ENCODE peak calls at places on chromosomes 16 and 17, in nine cellular contexts. One of them, this sample, is unnamed.

GRCh38 chr16:3009568-3010390 is 2.9 kb upstream of the CLDN9 start:
- DNase-seq in suprapubic skin: no peak
- DNase-seq in NCI-H2081: no peak
- DNase-seq in left cardiac atrium: no peak
- DNase-seq in NCI-H2107: no peak
- DNase-seq in HS-5: no peak
- DNase-seq in Daoy: no peak
- DNase-seq in HT-29: peak
- DNase-seq in progenitor cell of endocrine pancreas: peak
- DNase-seq in this sample: no peak

GRCh38 chr16:88782454-88783390 is 2.3 kb downstream of the PIEZO1 start:
- DNase-seq in suprapubic skin: no peak
- DNase-seq in NCI-H2081: no peak
- DNase-seq in left cardiac atrium: peak
- DNase-seq in NCI-H2107: no peak
- DNase-seq in HS-5: peak
- DNase-seq in Daoy: peak
- DNase-seq in HT-29: no peak
- DNase-seq in progenitor cell of endocrine pancreas: no peak
- DNase-seq in this sample: no peak

GRCh38 chr17:45809484-45809883 is 25.4 kb downstream of the CRHR1 start:
- DNase-seq in suprapubic skin: no peak
- DNase-seq in NCI-H2081: peak
- DNase-seq in left cardiac atrium: no peak
- DNase-seq in NCI-H2107: no peak
- DNase-seq in HS-5: no peak
- DNase-seq in Daoy: no peak
- DNase-seq in HT-29: no peak
- DNase-seq in progenitor cell of endocrine pancreas: no peak
- DNase-seq in this sample: no peak

GRCh38 chr17:19766421-19767270 is 18.5 kb upstream of the ALDH3A1 start:
- DNase-seq in suprapubic skin: peak
- DNase-seq in NCI-H2081: peak
- DNase-seq in left cardiac atrium: peak
- DNase-seq in NCI-H2107: no peak
- DNase-seq in HS-5: no peak
- DNase-seq in Daoy: peak
- DNase-seq in HT-29: peak
- DNase-seq in progenitor cell of endocrine pancreas: peak
- DNase-seq in this sample: peak

GRCh38 chr17:48254896-48255295 is 147.3 kb downstream of the SNX11 start:
- DNase-seq in suprapubic skin: no peak
- DNase-seq in NCI-H2081: no peak
- DNase-seq in left cardiac atrium: no peak
- DNase-seq in NCI-H2107: no peak
- DNase-seq in HS-5: no peak
- DNase-seq in Daoy: no peak
- DNase-seq in HT-29: no peak
- DNase-seq in progenitor cell of endocrine pancreas: no peak
- DNase-seq in this sample: no peak

GRCh38 chr17:82492647-82493516 is 26.6 kb upstream of the FOXK2 start:
- DNase-seq in suprapubic skin: no peak
- DNase-seq in NCI-H2081: no peak
- DNase-seq in left cardiac atrium: no peak
- DNase-seq in NCI-H2107: no peak
- DNase-seq in HS-5: peak
- DNase-seq in Daoy: peak
- DNase-seq in HT-29: no peak
- DNase-seq in progenitor cell of endocrine pancreas: no peak
- DNase-seq in this sample: no peak

GRCh38 chr17:68382582-68383085 is 74.7 kb downstream of the WIPI1 start:
- DNase-seq in suprapubic skin: no peak
- DNase-seq in NCI-H2081: no peak
- DNase-seq in left cardiac atrium: no peak
- DNase-seq in NCI-H2107: no peak
- DNase-seq in HS-5: no peak
- DNase-seq in Daoy: no peak
- DNase-seq in HT-29: peak
- DNase-seq in progenitor cell of endocrine pancreas: no peak
- DNase-seq in this sample: no peak

GRCh38 chr17:29561541-29562517 is 5.0 kb downstream of the ABHD15 start:
- DNase-seq in suprapubic skin: peak
- DNase-seq in NCI-H2081: no peak
- DNase-seq in left cardiac atrium: no peak
- DNase-seq in NCI-H2107: no peak
- DNase-seq in HS-5: no peak
- DNase-seq in Daoy: no peak
- DNase-seq in HT-29: no peak
- DNase-seq in progenitor cell of endocrine pancreas: no peak
- DNase-seq in this sample: no peak

GRCh38 chr17:2289878-2290478 is 13.6 kb downstream of the SMG6 start:
- DNase-seq in suprapubic skin: no peak
- DNase-seq in NCI-H2081: no peak
- DNase-seq in left cardiac atrium: no peak
- DNase-seq in NCI-H2107: no peak
- DNase-seq in HS-5: no peak
- DNase-seq in Daoy: no peak
- DNase-seq in HT-29: no peak
- DNase-seq in progenitor cell of endocrine pancreas: no peak
- DNase-seq in this sample: no peak

GRCh38 chr17:29212681-29213121 is 32.5 kb upstream of the MYO18A start:
- DNase-seq in suprapubic skin: no peak
- DNase-seq in NCI-H2081: no peak
- DNase-seq in left cardiac atrium: no peak
- DNase-seq in NCI-H2107: no peak
- DNase-seq in HS-5: peak
- DNase-seq in Daoy: no peak
- DNase-seq in HT-29: no peak
- DNase-seq in progenitor cell of endocrine pancreas: no peak
- DNase-seq in this sample: no peak

GRCh38 chr16:49456763-49457162 is 83.2 kb downstream of the C16orf78 start:
- DNase-seq in suprapubic skin: no peak
- DNase-seq in NCI-H2081: no peak
- DNase-seq in left cardiac atrium: no peak
- DNase-seq in NCI-H2107: no peak
- DNase-seq in HS-5: no peak
- DNase-seq in Daoy: no peak
- DNase-seq in HT-29: no peak
- DNase-seq in progenitor cell of endocrine pancreas: no peak
- DNase-seq in this sample: no peak

GRCh38 chr17:69579961-69580677 is 165.6 kb downstream of the MAP2K6 start:
- DNase-seq in suprapubic skin: no peak
- DNase-seq in NCI-H2081: no peak
- DNase-seq in left cardiac atrium: no peak
- DNase-seq in NCI-H2107: no peak
- DNase-seq in HS-5: no peak
- DNase-seq in Daoy: no peak
- DNase-seq in HT-29: no peak
- DNase-seq in progenitor cell of endocrine pancreas: no peak
- DNase-seq in this sample: no peak

GRCh38 chr16:66487580-66488235 is 60.6 kb downstream of the BEAN1 start:
- DNase-seq in suprapubic skin: peak
- DNase-seq in NCI-H2081: no peak
- DNase-seq in left cardiac atrium: no peak
- DNase-seq in NCI-H2107: no peak
- DNase-seq in HS-5: no peak
- DNase-seq in Daoy: no peak
- DNase-seq in HT-29: no peak
- DNase-seq in progenitor cell of endocrine pancreas: no peak
- DNase-seq in this sample: no peak

GRCh38 chr16:69621225-69621624 is 55.5 kb downstream of the NFAT5 start:
- DNase-seq in suprapubic skin: no peak
- DNase-seq in NCI-H2081: no peak
- DNase-seq in left cardiac atrium: no peak
- DNase-seq in NCI-H2107: no peak
- DNase-seq in HS-5: no peak
- DNase-seq in Daoy: no peak
- DNase-seq in HT-29: no peak
- DNase-seq in progenitor cell of endocrine pancreas: no peak
- DNase-seq in this sample: no peak

GRCh38 chr17:80981062-80981902 is 10.4 kb upstream of the CHMP6 start:
- DNase-seq in suprapubic skin: peak
- DNase-seq in NCI-H2081: no peak
- DNase-seq in left cardiac atrium: no peak
- DNase-seq in NCI-H2107: no peak
- DNase-seq in HS-5: no peak
- DNase-seq in Daoy: no peak
- DNase-seq in HT-29: no peak
- DNase-seq in progenitor cell of endocrine pancreas: peak
- DNase-seq in this sample: no peak

GRCh38 chr16:6898896-6899295 is 433.7 kb upstream of the RBFOX1 start:
- DNase-seq in suprapubic skin: no peak
- DNase-seq in NCI-H2081: no peak
- DNase-seq in left cardiac atrium: no peak
- DNase-seq in NCI-H2107: no peak
- DNase-seq in HS-5: no peak
- DNase-seq in Daoy: no peak
- DNase-seq in HT-29: no peak
- DNase-seq in progenitor cell of endocrine pancreas: no peak
- DNase-seq in this sample: no peak

GRCh38 chr16:49400611-49401010 is 27.0 kb downstream of the C16orf78 start:
- DNase-seq in suprapubic skin: no peak
- DNase-seq in NCI-H2081: no peak
- DNase-seq in left cardiac atrium: no peak
- DNase-seq in NCI-H2107: no peak
- DNase-seq in HS-5: no peak
- DNase-seq in Daoy: no peak
- DNase-seq in HT-29: no peak
- DNase-seq in progenitor cell of endocrine pancreas: no peak
- DNase-seq in this sample: no peak

GRCh38 chr17:80937501-80938356 is 53.9 kb upstream of the CHMP6 start:
- DNase-seq in suprapubic skin: no peak
- DNase-seq in NCI-H2081: no peak
- DNase-seq in left cardiac atrium: no peak
- DNase-seq in NCI-H2107: peak
- DNase-seq in HS-5: no peak
- DNase-seq in Daoy: no peak
- DNase-seq in HT-29: no peak
- DNase-seq in progenitor cell of endocrine pancreas: no peak
- DNase-seq in this sample: no peak

GRCh38 chr17:28925912-28926365 is 23.1 kb upstream of the DHRS13 start:
- DNase-seq in suprapubic skin: no peak
- DNase-seq in NCI-H2081: no peak
- DNase-seq in left cardiac atrium: no peak
- DNase-seq in NCI-H2107: peak
- DNase-seq in HS-5: peak
- DNase-seq in Daoy: peak
- DNase-seq in HT-29: no peak
- DNase-seq in progenitor cell of endocrine pancreas: no peak
- DNase-seq in this sample: no peak

GRCh38 chr16:56732832-56733231 is 2.9 kb downstream of the NUP93 start:
- DNase-seq in suprapubic skin: no peak
- DNase-seq in NCI-H2081: no peak
- DNase-seq in left cardiac atrium: no peak
- DNase-seq in NCI-H2107: no peak
- DNase-seq in HS-5: no peak
- DNase-seq in Daoy: no peak
- DNase-seq in HT-29: no peak
- DNase-seq in progenitor cell of endocrine pancreas: no peak
- DNase-seq in this sample: no peak

GRCh38 chr17:75856062-75856681 is 1.0 kb upstream of the WBP2 start:
- DNase-seq in suprapubic skin: no peak
- DNase-seq in NCI-H2081: no peak
- DNase-seq in left cardiac atrium: no peak
- DNase-seq in NCI-H2107: no peak
- DNase-seq in HS-5: no peak
- DNase-seq in Daoy: no peak
- DNase-seq in HT-29: peak
- DNase-seq in progenitor cell of endocrine pancreas: no peak
- DNase-seq in this sample: no peak

GRCh38 chr16:49495151-49495566 is 121.6 kb downstream of the C16orf78 start:
- DNase-seq in suprapubic skin: peak
- DNase-seq in NCI-H2081: no peak
- DNase-seq in left cardiac atrium: no peak
- DNase-seq in NCI-H2107: no peak
- DNase-seq in HS-5: no peak
- DNase-seq in Daoy: no peak
- DNase-seq in HT-29: no peak
- DNase-seq in progenitor cell of endocrine pancreas: no peak
- DNase-seq in this sample: no peak

GRCh38 chr17:32112416-32112815 is 29.9 kb upstream of the RHOT1 start:
- DNase-seq in suprapubic skin: no peak
- DNase-seq in NCI-H2081: no peak
- DNase-seq in left cardiac atrium: no peak
- DNase-seq in NCI-H2107: no peak
- DNase-seq in HS-5: no peak
- DNase-seq in Daoy: no peak
- DNase-seq in HT-29: no peak
- DNase-seq in progenitor cell of endocrine pancreas: no peak
- DNase-seq in this sample: no peak

GRCh38 chr16:79393564-79393963 is 207.0 kb downstream of the MAF start:
- DNase-seq in suprapubic skin: no peak
- DNase-seq in NCI-H2081: no peak
- DNase-seq in left cardiac atrium: no peak
- DNase-seq in NCI-H2107: no peak
- DNase-seq in HS-5: no peak
- DNase-seq in Daoy: no peak
- DNase-seq in HT-29: no peak
- DNase-seq in progenitor cell of endocrine pancreas: no peak
- DNase-seq in this sample: no peak

GRCh38 chr17:73663614-73664013 is 19.4 kb upstream of the SDK2 start:
- DNase-seq in suprapubic skin: no peak
- DNase-seq in NCI-H2081: peak
- DNase-seq in left cardiac atrium: no peak
- DNase-seq in NCI-H2107: no peak
- DNase-seq in HS-5: no peak
- DNase-seq in Daoy: no peak
- DNase-seq in HT-29: no peak
- DNase-seq in progenitor cell of endocrine pancreas: no peak
- DNase-seq in this sample: no peak

GRCh38 chr17:77247048-77247541 is 106.3 kb downstream of the SEC14L1 start:
- DNase-seq in suprapubic skin: peak
- DNase-seq in NCI-H2081: peak
- DNase-seq in left cardiac atrium: peak
- DNase-seq in NCI-H2107: peak
- DNase-seq in HS-5: no peak
- DNase-seq in Daoy: peak
- DNase-seq in HT-29: peak
- DNase-seq in progenitor cell of endocrine pancreas: peak
- DNase-seq in this sample: peak

GRCh38 chr17:82108999-82109480 is 11.0 kb upstream of the FASN start:
- DNase-seq in suprapubic skin: no peak
- DNase-seq in NCI-H2081: no peak
- DNase-seq in left cardiac atrium: no peak
- DNase-seq in NCI-H2107: no peak
- DNase-seq in HS-5: no peak
- DNase-seq in Daoy: no peak
- DNase-seq in HT-29: no peak
- DNase-seq in progenitor cell of endocrine pancreas: no peak
- DNase-seq in this sample: no peak

GRCh38 chr16:1884155-1884760 is 12.3 kb upstream of the MEIOB start:
- DNase-seq in suprapubic skin: no peak
- DNase-seq in NCI-H2081: no peak
- DNase-seq in left cardiac atrium: no peak
- DNase-seq in NCI-H2107: no peak
- DNase-seq in HS-5: no peak
- DNase-seq in Daoy: no peak
- DNase-seq in HT-29: peak
- DNase-seq in progenitor cell of endocrine pancreas: no peak
- DNase-seq in this sample: peak

GRCh38 chr17:40961586-40961985 is 5.2 kb downstream of the KRT39 start:
- DNase-seq in suprapubic skin: no peak
- DNase-seq in NCI-H2081: no peak
- DNase-seq in left cardiac atrium: no peak
- DNase-seq in NCI-H2107: no peak
- DNase-seq in HS-5: no peak
- DNase-seq in Daoy: no peak
- DNase-seq in HT-29: no peak
- DNase-seq in progenitor cell of endocrine pancreas: no peak
- DNase-seq in this sample: no peak

GRCh38 chr16:58409316-58409973 is 17.2 kb downstream of the GINS3 start:
- DNase-seq in suprapubic skin: no peak
- DNase-seq in NCI-H2081: no peak
- DNase-seq in left cardiac atrium: peak
- DNase-seq in NCI-H2107: no peak
- DNase-seq in HS-5: no peak
- DNase-seq in Daoy: peak
- DNase-seq in HT-29: no peak
- DNase-seq in progenitor cell of endocrine pancreas: no peak
- DNase-seq in this sample: no peak

GRCh38 chr16:2398520-2398919 is 30.7 kb upstream of the CCNF start:
- DNase-seq in suprapubic skin: no peak
- DNase-seq in NCI-H2081: no peak
- DNase-seq in left cardiac atrium: no peak
- DNase-seq in NCI-H2107: no peak
- DNase-seq in HS-5: no peak
- DNase-seq in Daoy: no peak
- DNase-seq in HT-29: no peak
- DNase-seq in progenitor cell of endocrine pancreas: no peak
- DNase-seq in this sample: no peak

This sample was measured in colonic mucosa.